ENCODE peak calls at places on chromosome X, in four cellular contexts. F is esophagus squamous epithelium, A is dermis blood vessel endothelial cell, Y is AG08396. S is an unnamed sample.

GRCh38 chrX:129732857-129733256 is 5.9 kb upstream of the XPNPEP2 start:
- DNase-seq in F (no peak), A (no peak), Y (no peak), S (no peak)

GRCh38 chrX:119539872-119540271 is 25.3 kb downstream of the STEEP1 start:
- DNase-seq in F (no peak), A (no peak), Y (no peak), S (no peak)

GRCh38 chrX:19747672-19748610 is 139.5 kb downstream of the SH3KBP1 start:
- DNase-seq in F (no peak), A (no peak), Y (no peak), S (no peak)

GRCh38 chrX:23952984-23953907 is 45.4 kb downstream of the CXorf58 start:
- DNase-seq in F (no peak), A (peak), Y (no peak), S (peak)

GRCh38 chrX:121405826-121406225 is 358.4 kb downstream of the GLUD2 start:
- DNase-seq in F (no peak), A (no peak), Y (no peak), S (no peak)

GRCh38 chrX:53437211-53437610 is 3.0 kb upstream of the HSD17B10 start:
- DNase-seq in F (no peak), A (no peak), Y (no peak), S (no peak)

GRCh38 chrX:115562492-115562872 is 1.5 kb downstream of the PLS3 start:
- DNase-seq in F (no peak), A (peak), Y (peak), S (no peak)

GRCh38 chrX:71301195-71301924 is at the start of gene ITGB1BP2:
- DNase-seq in F (no peak), A (no peak), Y (peak), S (no peak)

GRCh38 chrX:2423293-2423692 is 77.5 kb downstream of the DHRSX start:
- DNase-seq in F (no peak), A (no peak), Y (no peak), S (no peak)

GRCh38 chrX:41718481-41719245 is 5.3 kb upstream of the GPR82 start:
- DNase-seq in F (no peak), A (peak), Y (no peak), S (no peak)

GRCh38 chrX:106894978-106895452 is 8.1 kb downstream of the RIPPLY1 start:
- DNase-seq in F (no peak), A (peak), Y (peak), S (no peak)

GRCh38 chrX:111100191-111100590 is 4.2 kb downstream of the PAK3 start:
- DNase-seq in F (no peak), A (peak), Y (peak), S (no peak)

GRCh38 chrX:40805404-40805803 is 70.1 kb upstream of the MED14 start:
- DNase-seq in F (no peak), A (no peak), Y (no peak), S (no peak)

GRCh38 chrX:135435139-135435922 is 13.6 kb downstream of the SMIM10L2A start:
- DNase-seq in F (no peak), A (no peak), Y (no peak), S (no peak)

GRCh38 chrX:39729834-39730670 is 367.7 kb downstream of the BCOR start:
- DNase-seq in F (no peak), A (no peak), Y (no peak), S (no peak)

GRCh38 chrX:3548743-3549441 is 164.6 kb downstream of the PRKX start:
- DNase-seq in F (no peak), A (peak), Y (peak), S (no peak)

GRCh38 chrX:124393238-124393637 is 46.9 kb downstream of the SH2D1A start:
- DNase-seq in F (no peak), A (no peak), Y (no peak), S (no peak)

GRCh38 chrX:5646818-5647217 is 581.8 kb downstream of the NLGN4X start:
- DNase-seq in F (peak), A (no peak), Y (no peak), S (no peak)

GRCh38 chrX:9578083-9578779 is 113.4 kb downstream of the TBL1X start:
- DNase-seq in F (no peak), A (no peak), Y (no peak), S (no peak)

GRCh38 chrX:86047174-86047991 is at the start of gene CHM:
- DNase-seq in F (no peak), A (peak), Y (peak), S (peak)

GRCh38 chrX:154731881-154732280 is 19.0 kb downstream of the GAB3 start:
- DNase-seq in F (no peak), A (peak), Y (no peak), S (no peak)

GRCh38 chrX:51852621-51853020 is 40.8 kb upstream of the MAGED1 start:
- DNase-seq in F (no peak), A (no peak), Y (no peak), S (no peak)

GRCh38 chrX:46707274-46707965 is 51.5 kb downstream of the SLC9A7 start:
- DNase-seq in F (no peak), A (no peak), Y (no peak), S (no peak)

GRCh38 chrX:10484683-10485247 is 135.6 kb downstream of the MID1 start:
- DNase-seq in F (no peak), A (peak), Y (no peak), S (no peak)

GRCh38 chrX:123835661-123836371 is 24.0 kb upstream of the XIAP start:
- DNase-seq in F (no peak), A (peak), Y (peak), S (no peak)

GRCh38 chrX:123756320-123756719 is 23.5 kb upstream of the THOC2 start:
- DNase-seq in F (no peak), A (peak), Y (peak), S (no peak)

GRCh38 chrX:70446380-70447350 is 2.0 kb downstream of the DLG3 start:
- DNase-seq in F (no peak), A (no peak), Y (peak), S (no peak)

GRCh38 chrX:53280703-53281320 is 572 bp downstream of the IQSEC2 start:
- DNase-seq in F (no peak), A (peak), Y (no peak), S (peak)

S was measured in tibial nerve.